ENCODE peak calls at places on chromosome 4, in five cellular contexts. U is H1, A is IMR-90, H is neuronal stem cell, M is trophoblast cell. R is an unnamed sample. For H3K36me3, the result is how much of the 10 kb centered on the place peaks cover.

GRCh38 chr4:2623442-2623841 is 87.0 kb downstream of the FAM193A start:
- DNase-seq in M (no peak), A (no peak), U (no peak), H (no peak), R (no peak)

GRCh38 chr4:121951570-121952110 is at the start of gene TRPC3:
- DNase-seq in A (peak), H (peak), U (peak), M (no peak), R (peak)

GRCh38 chr4:152535236-152535902 is 523 bp downstream of the FBXW7 start:
- DNase-seq in U (peak), A (no peak), H (no peak), M (no peak), R (peak)

GRCh38 chr4:76782837-76783236 is 115.1 kb downstream of the SOWAHB start:
- DNase-seq in M (no peak), H (no peak), U (no peak), A (peak), R (peak)

GRCh38 chr4:78954048-78954666 is 14.9 kb upstream of the PAQR3 start:
- DNase-seq in U (no peak), M (no peak), A (no peak), H (peak), R (peak)

GRCh38 chr4:100147198-100147597 is 43.1 kb downstream of the DDIT4L start:
- DNase-seq in U (no peak), A (no peak), M (no peak), H (no peak), R (no peak)

GRCh38 chr4:11542952-11543351 is 114.3 kb upstream of the HS3ST1 start:
- DNase-seq in A (no peak), U (no peak), M (no peak), H (no peak), R (no peak)

GRCh38 chr4:71027611-71028010 is 34.2 kb downstream of the DCK start:
- DNase-seq in H (no peak), M (no peak), A (no peak), U (no peak), R (no peak)

GRCh38 chr4:124973716-124974115 is 261.2 kb upstream of the ANKRD50 start:
- DNase-seq in H (no peak), M (no peak), U (no peak), A (no peak), R (no peak)

GRCh38 chr4:179116011-179116410 is 1673.8 kb upstream of the AGA start:
- DNase-seq in M (no peak), U (no peak), H (no peak), A (peak), R (no peak)

GRCh38 chr4:5826437-5827107 is 66.3 kb downstream of the CRMP1 start:
- DNase-seq in H (no peak), U (no peak), A (no peak), M (no peak), R (no peak)

GRCh38 chr4:139720806-139721205 is 55.2 kb downstream of the MGST2 start:
- DNase-seq in A (peak), U (no peak), M (peak), H (no peak), R (peak)

GRCh38 chr4:6225469-6225868 is 25.1 kb upstream of the JAKMIP1 start:
- DNase-seq in A (peak), H (peak), M (no peak), U (peak), R (peak)

GRCh38 chr4:76307670-76308014 is 1.1 kb downstream of the STBD1 start:
- DNase-seq in A (no peak), H (no peak), M (no peak), U (no peak), R (no peak)

GRCh38 chr4:113973349-113973748 is 6.1 kb downstream of the ARSJ start:
- DNase-seq in A (no peak), H (no peak), U (no peak), M (no peak), R (no peak)

GRCh38 chr4:107164962-107165361 is 128.8 kb upstream of the DKK2 start:
- DNase-seq in H (no peak), M (no peak), A (no peak), U (no peak), R (no peak)

GRCh38 chr4:68430337-68430736 is 16.9 kb upstream of the TMPRSS11E start:
- DNase-seq in U (no peak), H (no peak), M (no peak), A (no peak), R (no peak)

GRCh38 chr4:25401066-25401465 is 24.0 kb downstream of the ANAPC4 start:
- DNase-seq in A (peak), H (no peak), U (no peak), M (no peak), R (no peak)

GRCh38 chr4:20603671-20604313 is 96.5 kb upstream of the PACRGL start:
- DNase-seq in A (peak), M (no peak), H (no peak), U (no peak), R (peak)

GRCh38 chr4:71229477-71230257 is 109.2 kb upstream of the SLC4A4 start:
- DNase-seq in H (peak), U (no peak), A (peak), M (peak), R (peak)

DNA sequence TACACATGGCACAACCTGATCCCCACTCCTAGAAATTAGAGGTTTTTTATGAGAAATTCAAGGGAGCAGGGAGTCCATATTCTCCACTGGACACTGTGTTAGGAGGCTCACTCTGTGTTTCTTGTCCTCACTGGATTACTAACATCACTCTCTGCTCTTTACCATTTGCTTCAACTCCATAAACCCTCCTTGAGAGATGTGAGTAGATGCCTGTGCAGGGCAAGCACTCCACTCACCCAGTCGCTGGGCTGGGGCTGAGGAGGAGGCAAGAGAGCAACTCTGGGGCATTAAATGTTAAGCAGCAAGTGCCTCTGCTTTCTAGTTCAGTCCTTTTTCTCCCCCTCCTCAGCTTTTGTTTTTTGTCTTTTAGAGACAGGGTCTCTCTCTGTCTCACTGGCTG is 115.1 kb downstream of the LARP7 start:
- DNase-seq in M (no peak), A (no peak), H (no peak), U (no peak), R (no peak)
- H2AK5ac ChIP-seq in M (no peak), A (no peak), H (no peak), U (peak), R (no peak)

GRCh38 chr4:52836120-52836519 is 26.0 kb upstream of the RASL11B start:
- DNase-seq in A (no peak), U (no peak), M (no peak), H (no peak), R (no peak)
- H3K36me3 ChIP-seq in A (under half), U (under half), M (under half), H (under half), R (under half)

DNA sequence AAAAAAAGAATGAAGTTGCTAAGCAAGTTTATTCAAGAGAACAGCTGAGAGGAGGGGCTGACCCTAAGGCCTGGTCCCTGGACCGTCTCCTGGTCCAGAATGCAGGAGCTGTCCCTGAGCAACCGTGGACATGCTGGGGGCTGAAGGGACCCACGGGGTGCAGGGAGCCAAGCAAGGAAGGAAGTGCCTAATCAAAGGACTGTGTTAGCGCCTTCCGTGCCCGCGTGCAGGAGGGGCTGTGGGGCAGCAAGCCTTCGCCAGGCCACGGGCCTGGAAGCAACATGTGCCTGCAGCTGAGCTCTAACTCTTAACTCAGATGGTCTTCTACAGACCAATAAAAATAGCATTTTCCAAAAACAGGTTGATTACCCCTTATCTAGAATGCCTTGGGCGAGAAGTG is 39.1 kb upstream of the CDKN2AIP start:
- DNase-seq in A (no peak), H (no peak), M (no peak), U (no peak), R (no peak)
- H4K91ac ChIP-seq in A (no peak), H (no peak), M (no peak), U (no peak), R (peak)

GRCh38 chr4:82429728-82430192 is 502 bp downstream of the HNRNPDL start:
- DNase-seq in H (no peak), U (no peak), M (no peak), A (no peak), R (no peak)
- H2AK5ac ChIP-seq in H (peak), U (peak), M (peak), A (peak), R (peak)

GRCh38 chr4:15068298-15068697 is 66.0 kb downstream of the CPEB2 start:
- DNase-seq in M (no peak), H (no peak), U (no peak), A (no peak), R (no peak)

GRCh38 chr4:15065516-15065915 is 63.2 kb downstream of the CPEB2 start:
- DNase-seq in M (no peak), H (no peak), A (no peak), U (no peak), R (no peak)

GRCh38 chr4:15063341-15063740 is 61.1 kb downstream of the CPEB2 start:
- DNase-seq in A (no peak), H (no peak), M (no peak), U (no peak), R (no peak)

DNA sequence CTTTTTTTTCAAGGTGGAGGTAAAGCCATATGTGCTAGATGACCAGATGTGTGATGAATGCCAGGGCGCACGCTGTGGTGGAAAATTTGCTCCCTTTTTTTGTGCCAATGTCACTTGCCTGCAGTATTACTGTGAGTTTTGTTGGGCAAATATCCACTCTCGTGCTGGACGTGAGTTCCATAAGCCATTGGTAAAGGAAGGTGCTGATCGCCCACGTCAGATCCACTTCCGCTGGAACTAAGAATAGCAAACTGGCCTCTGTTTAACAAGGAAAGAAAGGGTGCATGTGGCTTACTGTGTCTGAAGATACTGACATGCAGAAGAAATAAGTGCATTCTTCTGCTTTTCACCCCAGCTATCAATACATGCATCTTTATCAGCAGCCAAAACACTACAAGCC is 63.9 kb downstream of the CPEB2 start:
- DNase-seq in U (no peak), H (no peak), A (no peak), M (no peak), R (no peak)
- H3K36me3 ChIP-seq in U (under half), H (under half), A (under half), M (under half), R (half or more)

GRCh38 chr4:40055873-40056721 is 553 bp upstream of the N4BP2 start:
- DNase-seq in M (peak), U (peak), H (peak), A (peak), R (peak)
- H4K91ac ChIP-seq in M (peak), U (peak), H (peak), A (peak), R (peak)

GRCh38 chr4:87002682-87003043 is 67.9 kb downstream of the AFF1 start:
- DNase-seq in M (no peak), H (peak), U (no peak), A (no peak), R (no peak)
- H2AK5ac ChIP-seq in M (no peak), H (no peak), U (no peak), A (no peak), R (no peak)

R was measured in mesenchymal stem cell.